ENCODE peak calls at places on chromosomes 7 and 10, in five cellular contexts. One of them, this sample, is unnamed.

GRCh38 chr10:85615556-85615955 is 751.0 kb downstream of the GRID1 start:
- DNase-seq in HEK293T: no peak
- DNase-seq in NT2/D1: no peak
- DNase-seq in GM12878: no peak
- DNase-seq in HepG2: no peak
- DNase-seq in this sample: no peak

GRCh38 chr10:132272061-132272766 is 35.5 kb downstream of the STK32C start:
- DNase-seq in HEK293T: no peak
- DNase-seq in HepG2: no peak
- DNase-seq in NT2/D1: no peak
- DNase-seq in GM12878: no peak
- DNase-seq in this sample: no peak

GRCh38 chr7:15086171-15086745 is 183.7 kb upstream of the DGKB start:
- DNase-seq in HepG2: no peak
- DNase-seq in GM12878: no peak
- DNase-seq in HEK293T: no peak
- DNase-seq in NT2/D1: no peak
- DNase-seq in this sample: no peak

GRCh38 chr7:16492513-16493062 is 27.1 kb upstream of the SOSTDC1 start:
- DNase-seq in NT2/D1: no peak
- DNase-seq in HepG2: peak
- DNase-seq in HEK293T: no peak
- DNase-seq in GM12878: no peak
- DNase-seq in this sample: no peak

GRCh38 chr10:113099431-113100298 is 149.6 kb downstream of the TCF7L2 start:
- DNase-seq in HepG2: no peak
- DNase-seq in NT2/D1: no peak
- DNase-seq in GM12878: no peak
- DNase-seq in HEK293T: peak
- DNase-seq in this sample: no peak

GRCh38 chr7:92682767-92683539 is 92.8 kb upstream of the FAM133B start:
- DNase-seq in NT2/D1: no peak
- DNase-seq in HEK293T: no peak
- DNase-seq in GM12878: no peak
- DNase-seq in HepG2: peak
- DNase-seq in this sample: no peak

GRCh38 chr7:101179780-101180755 is at the start of gene NAT16:
- DNase-seq in HepG2: no peak
- DNase-seq in HEK293T: no peak
- DNase-seq in NT2/D1: no peak
- DNase-seq in GM12878: no peak
- DNase-seq in this sample: peak

GRCh38 chr7:142797342-142797798 is 26.6 kb downstream of the PRSS2 start:
- DNase-seq in HepG2: no peak
- DNase-seq in NT2/D1: no peak
- DNase-seq in HEK293T: no peak
- DNase-seq in GM12878: no peak
- DNase-seq in this sample: no peak

GRCh38 chr10:69362471-69362954 is 54.2 kb downstream of the TACR2 start:
- DNase-seq in HEK293T: no peak
- DNase-seq in HepG2: no peak
- DNase-seq in NT2/D1: no peak
- DNase-seq in GM12878: no peak
- DNase-seq in this sample: no peak

GRCh38 chr7:157136372-157136771 is 2.4 kb upstream of the UBE3C start:
- DNase-seq in NT2/D1: no peak
- DNase-seq in HepG2: peak
- DNase-seq in GM12878: no peak
- DNase-seq in HEK293T: no peak
- DNase-seq in this sample: no peak

GRCh38 chr10:101341438-101341837 is 12.5 kb upstream of the BTRC start:
- DNase-seq in HEK293T: no peak
- DNase-seq in NT2/D1: no peak
- DNase-seq in HepG2: no peak
- DNase-seq in GM12878: no peak
- DNase-seq in this sample: no peak

GRCh38 chr10:101331960-101332359 is 22.0 kb upstream of the BTRC start:
- DNase-seq in GM12878: no peak
- DNase-seq in NT2/D1: no peak
- DNase-seq in HepG2: no peak
- DNase-seq in HEK293T: no peak
- DNase-seq in this sample: no peak

GRCh38 chr10:101336382-101336781 is 17.6 kb upstream of the BTRC start:
- DNase-seq in GM12878: no peak
- DNase-seq in NT2/D1: no peak
- DNase-seq in HepG2: no peak
- DNase-seq in HEK293T: no peak
- DNase-seq in this sample: no peak

GRCh38 chr10:101337836-101338235 is 16.1 kb upstream of the BTRC start:
- DNase-seq in HEK293T: no peak
- DNase-seq in HepG2: no peak
- DNase-seq in GM12878: no peak
- DNase-seq in NT2/D1: no peak
- DNase-seq in this sample: no peak
- TF ChIP-seq SUZ12 in HEK293T: no peak
- TF ChIP-seq SUZ12 in HepG2: no peak
- TF ChIP-seq SUZ12 in GM12878: no peak
- TF ChIP-seq SUZ12 in NT2/D1: no peak
- TF ChIP-seq SUZ12 in this sample: no peak

DNA sequence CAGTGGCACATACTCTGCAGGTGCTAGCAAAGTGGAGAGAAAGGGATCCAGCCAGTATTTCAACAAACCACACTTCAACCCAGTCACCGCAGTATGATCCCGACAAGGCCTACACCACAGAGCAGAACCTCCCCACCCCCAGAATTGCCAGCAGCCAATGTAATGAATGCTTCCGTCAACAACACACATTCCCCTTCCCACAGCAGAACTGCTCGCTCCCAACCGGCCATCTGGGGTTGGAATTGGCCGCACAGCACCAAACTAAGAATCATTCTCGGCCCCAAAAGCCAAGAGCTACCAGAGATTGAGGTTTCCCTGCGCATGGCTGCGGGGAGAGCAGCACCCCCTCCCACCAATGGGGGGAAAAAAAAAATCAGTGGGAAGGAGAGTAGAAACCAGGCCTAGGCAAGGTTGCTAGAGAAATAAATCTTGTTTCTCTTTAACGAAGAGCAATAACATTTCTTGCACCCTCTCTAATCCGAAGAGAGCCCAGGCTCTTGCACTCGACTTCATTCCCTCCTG is 1.1 kb downstream of the WASL start:
- DNase-seq in HEK293T: peak
- DNase-seq in HepG2: peak
- DNase-seq in GM12878: no peak
- DNase-seq in NT2/D1: peak
- DNase-seq in this sample: peak
- TF ChIP-seq SUZ12 in HEK293T: no peak
- TF ChIP-seq SUZ12 in HepG2: no peak
- TF ChIP-seq SUZ12 in GM12878: no peak
- TF ChIP-seq SUZ12 in NT2/D1: no peak
- TF ChIP-seq SUZ12 in this sample: no peak

DNA sequence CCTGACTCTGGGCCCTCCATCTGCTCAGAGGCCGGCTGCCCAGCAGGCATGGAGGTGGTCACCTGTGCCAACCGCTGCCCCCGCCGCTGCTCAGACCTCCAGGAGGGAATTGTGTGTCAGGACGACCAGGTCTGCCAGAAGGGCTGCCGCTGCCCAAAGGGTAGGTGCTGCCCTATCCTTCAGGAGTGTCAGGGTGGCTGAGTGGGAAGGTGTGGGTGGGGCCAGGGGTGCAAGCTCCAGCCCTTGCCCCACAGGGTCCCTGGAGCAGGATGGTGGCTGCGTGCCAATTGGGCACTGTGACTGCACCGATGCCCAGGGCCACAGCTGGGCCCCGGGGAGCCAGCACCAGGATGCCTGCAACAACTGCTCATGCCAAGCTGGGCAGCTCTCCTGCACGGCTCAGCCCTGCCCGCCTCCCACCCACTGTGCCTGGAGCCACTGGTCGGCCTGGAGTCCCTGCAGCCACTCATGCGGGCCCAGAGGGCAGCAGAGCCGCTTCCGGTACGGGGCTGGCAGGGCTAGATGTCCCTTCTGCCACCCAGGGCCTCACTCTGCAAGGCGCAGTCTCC is 17.5 kb upstream of the ZNF862 start:
- DNase-seq in HepG2: no peak
- DNase-seq in GM12878: no peak
- DNase-seq in HEK293T: no peak
- DNase-seq in NT2/D1: no peak
- DNase-seq in this sample: no peak
- TF ChIP-seq SUZ12 in HepG2: no peak
- TF ChIP-seq SUZ12 in GM12878: no peak
- TF ChIP-seq SUZ12 in HEK293T: no peak
- TF ChIP-seq SUZ12 in NT2/D1: no peak
- TF ChIP-seq SUZ12 in this sample: no peak

DNA sequence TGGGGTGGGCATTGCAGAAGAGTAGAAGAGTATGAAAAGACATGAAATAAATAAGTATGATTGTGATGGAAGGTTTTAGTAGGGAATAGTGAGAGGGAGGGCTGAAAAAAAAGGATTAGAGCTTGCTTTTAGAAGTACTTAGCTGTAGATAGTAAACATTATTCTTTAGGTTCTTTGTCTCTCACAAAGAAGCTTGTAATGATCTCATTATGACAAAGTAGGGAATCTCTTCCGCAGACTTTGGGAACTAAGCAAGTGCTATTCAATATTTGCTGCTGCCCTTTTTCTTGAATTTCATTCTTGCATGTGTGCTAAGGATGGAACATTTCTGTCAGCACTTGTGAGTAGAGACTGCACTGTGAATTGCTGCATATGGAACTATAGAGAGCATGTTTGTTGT is 173.3 kb downstream of the ST7 start:
- DNase-seq in GM12878: no peak
- DNase-seq in HEK293T: no peak
- DNase-seq in HepG2: no peak
- DNase-seq in NT2/D1: no peak
- DNase-seq in this sample: no peak
- TF ChIP-seq SUZ12 in GM12878: no peak
- TF ChIP-seq SUZ12 in HEK293T: no peak
- TF ChIP-seq SUZ12 in HepG2: no peak
- TF ChIP-seq SUZ12 in NT2/D1: no peak
- TF ChIP-seq SUZ12 in this sample: no peak

DNA sequence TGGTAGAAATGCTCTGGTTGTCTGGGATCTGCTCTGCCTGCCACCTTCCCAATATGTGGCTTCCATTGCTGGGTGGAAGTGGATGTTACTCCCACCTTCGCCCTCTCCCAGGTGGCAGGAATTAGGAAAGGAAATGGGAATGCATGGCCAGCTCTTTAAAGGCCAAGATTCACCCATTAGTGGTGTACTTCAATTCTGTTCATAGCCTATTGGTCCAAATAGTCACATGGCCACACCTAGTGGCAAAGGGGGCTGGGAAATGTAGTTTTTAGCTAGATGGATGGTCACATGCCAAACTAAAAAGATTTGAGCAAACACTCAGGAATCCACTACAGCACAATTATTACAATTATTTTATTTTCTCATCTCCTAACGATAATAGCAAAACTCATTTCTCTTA is 135.1 kb downstream of the NPY start:
- DNase-seq in HepG2: no peak
- DNase-seq in GM12878: no peak
- DNase-seq in HEK293T: peak
- DNase-seq in NT2/D1: no peak
- DNase-seq in this sample: no peak
- TF ChIP-seq SUZ12 in HepG2: no peak
- TF ChIP-seq SUZ12 in GM12878: no peak
- TF ChIP-seq SUZ12 in HEK293T: no peak
- TF ChIP-seq SUZ12 in NT2/D1: no peak
- TF ChIP-seq SUZ12 in this sample: no peak

DNA sequence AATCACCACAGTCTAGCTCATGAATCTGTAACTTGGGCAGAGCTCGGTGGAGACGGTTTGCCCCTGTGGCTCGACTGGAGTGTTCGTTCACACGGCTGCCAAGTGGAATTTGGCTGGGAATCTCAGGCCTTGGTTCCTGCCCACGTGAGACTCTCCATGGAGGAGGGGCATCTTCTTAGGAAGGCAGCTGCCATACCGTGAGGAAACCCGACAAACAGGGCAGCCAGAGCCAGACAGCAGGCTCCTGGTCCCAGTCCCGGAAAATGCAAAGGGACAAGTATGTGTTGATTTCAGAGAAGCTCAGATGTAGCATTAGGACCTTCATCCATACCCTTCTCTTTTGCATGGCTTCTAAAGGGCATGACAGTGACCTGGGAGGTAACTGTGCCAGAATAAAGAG is 26.6 kb downstream of the AMZ1 start:
- DNase-seq in HEK293T: no peak
- DNase-seq in NT2/D1: no peak
- DNase-seq in GM12878: no peak
- DNase-seq in HepG2: no peak
- DNase-seq in this sample: no peak
- TF ChIP-seq SUZ12 in HEK293T: no peak
- TF ChIP-seq SUZ12 in NT2/D1: no peak
- TF ChIP-seq SUZ12 in GM12878: no peak
- TF ChIP-seq SUZ12 in HepG2: no peak
- TF ChIP-seq SUZ12 in this sample: no peak

GRCh38 chr10:71647526-71648354 is 71.8 kb downstream of the C10orf105 start:
- DNase-seq in HEK293T: peak
- DNase-seq in HepG2: peak
- DNase-seq in GM12878: no peak
- DNase-seq in NT2/D1: no peak
- DNase-seq in this sample: no peak
- TF ChIP-seq SUZ12 in HEK293T: no peak
- TF ChIP-seq SUZ12 in HepG2: no peak
- TF ChIP-seq SUZ12 in GM12878: no peak
- TF ChIP-seq SUZ12 in NT2/D1: no peak
- TF ChIP-seq SUZ12 in this sample: no peak

GRCh38 chr10:11824376-11824775 is 1.2 kb downstream of the PROSER2 start:
- DNase-seq in NT2/D1: no peak
- DNase-seq in GM12878: no peak
- DNase-seq in HepG2: peak
- DNase-seq in HEK293T: no peak
- DNase-seq in this sample: no peak

GRCh38 chr10:11827006-11827405 is 3.9 kb downstream of the PROSER2 start:
- DNase-seq in NT2/D1: no peak
- DNase-seq in HepG2: no peak
- DNase-seq in HEK293T: no peak
- DNase-seq in GM12878: no peak
- DNase-seq in this sample: no peak

GRCh38 chr10:11824825-11825224 is 1.7 kb downstream of the PROSER2 start:
- DNase-seq in NT2/D1: no peak
- DNase-seq in HepG2: no peak
- DNase-seq in HEK293T: peak
- DNase-seq in GM12878: no peak
- DNase-seq in this sample: no peak

GRCh38 chr10:11827414-11827813 is 4.3 kb downstream of the PROSER2 start:
- DNase-seq in NT2/D1: no peak
- DNase-seq in HepG2: no peak
- DNase-seq in HEK293T: no peak
- DNase-seq in GM12878: no peak
- DNase-seq in this sample: no peak

DNA sequence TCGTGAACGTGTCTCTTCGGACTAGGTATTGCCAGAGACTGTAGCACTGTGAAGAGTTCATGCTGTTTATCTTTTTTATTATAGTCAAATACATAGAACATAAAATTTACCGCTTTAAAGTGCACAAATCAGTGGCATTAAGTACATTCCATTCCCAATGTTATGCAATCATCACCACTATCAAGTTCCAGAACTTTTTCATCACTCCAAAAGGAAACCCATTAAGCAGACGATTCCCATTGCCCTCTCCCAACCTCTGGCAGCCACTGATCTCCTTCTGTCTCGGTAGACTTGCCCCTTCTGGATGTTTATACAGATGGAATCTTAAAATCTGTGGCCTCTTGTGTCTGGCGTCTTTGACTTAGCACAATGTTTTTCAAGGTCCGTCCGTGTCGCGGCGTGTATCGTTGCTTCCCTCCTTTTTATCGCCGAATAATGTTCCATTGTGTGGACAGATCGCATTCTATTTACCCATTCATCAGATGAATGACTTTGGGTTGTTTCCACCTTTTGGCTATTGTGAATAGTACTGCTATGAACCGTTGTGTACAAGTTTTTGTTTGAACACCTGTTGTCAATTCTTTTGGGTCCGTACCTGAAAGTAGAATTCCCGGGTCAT is 2.7 kb downstream of the PROSER2 start:
- DNase-seq in NT2/D1: no peak
- DNase-seq in GM12878: no peak
- DNase-seq in HEK293T: no peak
- DNase-seq in HepG2: no peak
- DNase-seq in this sample: no peak
- TF ChIP-seq SUZ12 in NT2/D1: no peak
- TF ChIP-seq SUZ12 in GM12878: no peak
- TF ChIP-seq SUZ12 in HEK293T: no peak
- TF ChIP-seq SUZ12 in HepG2: no peak
- TF ChIP-seq SUZ12 in this sample: no peak